ENCODE peak calls at places on chromosomes 1 and 21, in seven cellular contexts. One of them, this sample, is unnamed.

GRCh38 chr1:109499661-109500536 is 6.0 kb downstream of the CYB561D1 start:
- DNase-seq in T-cell: peak; percentile 38
- DNase-seq in mesothelial cell of epicardium: no peak
- DNase-seq in stimulated activated CD4-positive, alpha-beta T cell treated with anti-CD3 and anti-CD28 coated beads, TNF-alpha, amount 100 ng/mL, for 48 hours: peak; percentile 44
- DNase-seq in fibroblast of lung: peak; percentile 79
- DNase-seq in RWPE2: no peak
- DNase-seq in EH: peak; percentile 88
- DNase-seq in this sample: peak; percentile 67

GRCh38 chr1:4974981-4975685 is 320.7 kb downstream of the AJAP1 start:
- DNase-seq in fibroblast of lung: no peak
- DNase-seq in T-cell: no peak
- DNase-seq in RWPE2: no peak
- DNase-seq in EH: no peak
- DNase-seq in mesothelial cell of epicardium: no peak
- DNase-seq in stimulated activated CD4-positive, alpha-beta T cell treated with anti-CD3 and anti-CD28 coated beads, TNF-alpha, amount 100 ng/mL, for 48 hours: no peak
- DNase-seq in this sample: no peak

GRCh38 chr1:243251544-243251943 is 3.5 kb downstream of the CEP170 start:
- DNase-seq in EH: peak; percentile 30
- DNase-seq in T-cell: no peak
- DNase-seq in stimulated activated CD4-positive, alpha-beta T cell treated with anti-CD3 and anti-CD28 coated beads, TNF-alpha, amount 100 ng/mL, for 48 hours: no peak
- DNase-seq in fibroblast of lung: peak; percentile 59
- DNase-seq in mesothelial cell of epicardium: no peak
- DNase-seq in RWPE2: no peak
- DNase-seq in this sample: no peak

GRCh38 chr1:2466834-2467554 is 9.1 kb upstream of the PLCH2 start:
- DNase-seq in T-cell: no peak
- DNase-seq in EH: no peak
- DNase-seq in fibroblast of lung: no peak
- DNase-seq in RWPE2: no peak
- DNase-seq in mesothelial cell of epicardium: no peak
- DNase-seq in stimulated activated CD4-positive, alpha-beta T cell treated with anti-CD3 and anti-CD28 coated beads, TNF-alpha, amount 100 ng/mL, for 48 hours: no peak
- DNase-seq in this sample: peak; percentile 59

GRCh38 chr1:7470904-7471638 is 300.0 kb upstream of the VAMP3 start:
- DNase-seq in T-cell: no peak
- DNase-seq in fibroblast of lung: peak; percentile 98
- DNase-seq in EH: peak; percentile 100
- DNase-seq in RWPE2: peak; percentile 96
- DNase-seq in mesothelial cell of epicardium: no peak
- DNase-seq in stimulated activated CD4-positive, alpha-beta T cell treated with anti-CD3 and anti-CD28 coated beads, TNF-alpha, amount 100 ng/mL, for 48 hours: no peak
- DNase-seq in this sample: no peak

GRCh38 chr1:53401815-53402745 is 57.1 kb upstream of the DMRTB1 start:
- DNase-seq in RWPE2: no peak
- DNase-seq in fibroblast of lung: no peak
- DNase-seq in stimulated activated CD4-positive, alpha-beta T cell treated with anti-CD3 and anti-CD28 coated beads, TNF-alpha, amount 100 ng/mL, for 48 hours: no peak
- DNase-seq in EH: no peak
- DNase-seq in mesothelial cell of epicardium: no peak
- DNase-seq in T-cell: no peak
- DNase-seq in this sample: no peak

GRCh38 chr1:200526709-200527612 is 93.6 kb downstream of the KIF14 start:
- DNase-seq in EH: peak; percentile 22
- DNase-seq in stimulated activated CD4-positive, alpha-beta T cell treated with anti-CD3 and anti-CD28 coated beads, TNF-alpha, amount 100 ng/mL, for 48 hours: no peak
- DNase-seq in T-cell: no peak
- DNase-seq in fibroblast of lung: peak; percentile 50
- DNase-seq in RWPE2: no peak
- DNase-seq in mesothelial cell of epicardium: no peak
- DNase-seq in this sample: no peak

GRCh38 chr1:110229348-110230001 is 19.4 kb downstream of the KCNC4 start:
- DNase-seq in stimulated activated CD4-positive, alpha-beta T cell treated with anti-CD3 and anti-CD28 coated beads, TNF-alpha, amount 100 ng/mL, for 48 hours: no peak
- DNase-seq in RWPE2: peak; percentile 79
- DNase-seq in T-cell: no peak
- DNase-seq in mesothelial cell of epicardium: no peak
- DNase-seq in fibroblast of lung: peak; percentile 33
- DNase-seq in EH: peak; percentile 76
- DNase-seq in this sample: no peak

GRCh38 chr1:208150810-208151458 is 93.2 kb downstream of the PLXNA2 start:
- DNase-seq in fibroblast of lung: no peak
- DNase-seq in RWPE2: no peak
- DNase-seq in mesothelial cell of epicardium: no peak
- DNase-seq in T-cell: no peak
- DNase-seq in stimulated activated CD4-positive, alpha-beta T cell treated with anti-CD3 and anti-CD28 coated beads, TNF-alpha, amount 100 ng/mL, for 48 hours: no peak
- DNase-seq in EH: no peak
- DNase-seq in this sample: no peak

GRCh38 chr21:46079357-46080170 is 18.3 kb upstream of the COL6A2 start:
- DNase-seq in EH: peak; percentile 98
- DNase-seq in stimulated activated CD4-positive, alpha-beta T cell treated with anti-CD3 and anti-CD28 coated beads, TNF-alpha, amount 100 ng/mL, for 48 hours: no peak
- DNase-seq in mesothelial cell of epicardium: no peak
- DNase-seq in T-cell: no peak
- DNase-seq in fibroblast of lung: peak; percentile 87
- DNase-seq in RWPE2: no peak
- DNase-seq in this sample: no peak

GRCh38 chr1:173255214-173255813 is 48.2 kb upstream of the TNFSF4 start:
- DNase-seq in EH: peak; percentile 64
- DNase-seq in stimulated activated CD4-positive, alpha-beta T cell treated with anti-CD3 and anti-CD28 coated beads, TNF-alpha, amount 100 ng/mL, for 48 hours: peak; percentile 8
- DNase-seq in mesothelial cell of epicardium: no peak
- DNase-seq in RWPE2: no peak
- DNase-seq in fibroblast of lung: peak; percentile 39
- DNase-seq in T-cell: no peak
- DNase-seq in this sample: no peak

GRCh38 chr1:63732666-63733065 is 41.2 kb upstream of the ROR1 start:
- DNase-seq in stimulated activated CD4-positive, alpha-beta T cell treated with anti-CD3 and anti-CD28 coated beads, TNF-alpha, amount 100 ng/mL, for 48 hours: no peak
- DNase-seq in mesothelial cell of epicardium: no peak
- DNase-seq in RWPE2: no peak
- DNase-seq in T-cell: no peak
- DNase-seq in fibroblast of lung: peak; percentile 31
- DNase-seq in EH: no peak
- DNase-seq in this sample: no peak

GRCh38 chr1:154994269-154994977 is 1.0 kb downstream of the LENEP start:
- DNase-seq in RWPE2: no peak
- DNase-seq in EH: no peak
- DNase-seq in T-cell: no peak
- DNase-seq in fibroblast of lung: peak; percentile 10
- DNase-seq in stimulated activated CD4-positive, alpha-beta T cell treated with anti-CD3 and anti-CD28 coated beads, TNF-alpha, amount 100 ng/mL, for 48 hours: no peak
- DNase-seq in mesothelial cell of epicardium: no peak
- DNase-seq in this sample: no peak

GRCh38 chr1:21939650-21940374 is 2.7 kb upstream of the HSPG2 start:
- DNase-seq in mesothelial cell of epicardium: peak; percentile 69
- DNase-seq in fibroblast of lung: peak; percentile 99
- DNase-seq in EH: peak; percentile 98
- DNase-seq in stimulated activated CD4-positive, alpha-beta T cell treated with anti-CD3 and anti-CD28 coated beads, TNF-alpha, amount 100 ng/mL, for 48 hours: no peak
- DNase-seq in RWPE2: no peak
- DNase-seq in T-cell: no peak
- DNase-seq in this sample: no peak

GRCh38 chr21:29187939-29188338 is 57.5 kb downstream of the MAP3K7CL start:
- DNase-seq in RWPE2: peak; percentile 66
- DNase-seq in fibroblast of lung: peak; percentile 96
- DNase-seq in mesothelial cell of epicardium: no peak
- DNase-seq in EH: peak; percentile 92
- DNase-seq in stimulated activated CD4-positive, alpha-beta T cell treated with anti-CD3 and anti-CD28 coated beads, TNF-alpha, amount 100 ng/mL, for 48 hours: no peak
- DNase-seq in T-cell: no peak
- DNase-seq in this sample: no peak

GRCh38 chr1:96865731-96866684 is 144.4 kb downstream of the PTBP2 start:
- DNase-seq in mesothelial cell of epicardium: no peak
- DNase-seq in EH: peak; percentile 93
- DNase-seq in stimulated activated CD4-positive, alpha-beta T cell treated with anti-CD3 and anti-CD28 coated beads, TNF-alpha, amount 100 ng/mL, for 48 hours: no peak
- DNase-seq in T-cell: no peak
- DNase-seq in RWPE2: no peak
- DNase-seq in fibroblast of lung: peak; percentile 95
- DNase-seq in this sample: no peak

GRCh38 chr1:33382651-33383415 is 48.1 kb downstream of the PHC2 start:
- DNase-seq in stimulated activated CD4-positive, alpha-beta T cell treated with anti-CD3 and anti-CD28 coated beads, TNF-alpha, amount 100 ng/mL, for 48 hours: no peak
- DNase-seq in T-cell: no peak
- DNase-seq in mesothelial cell of epicardium: no peak
- DNase-seq in EH: peak; percentile 67
- DNase-seq in fibroblast of lung: peak; percentile 37
- DNase-seq in RWPE2: no peak
- DNase-seq in this sample: no peak

GRCh38 chr1:112888630-112889029 is 67.4 kb downstream of the SLC16A1 start:
- DNase-seq in RWPE2: no peak
- DNase-seq in stimulated activated CD4-positive, alpha-beta T cell treated with anti-CD3 and anti-CD28 coated beads, TNF-alpha, amount 100 ng/mL, for 48 hours: no peak
- DNase-seq in fibroblast of lung: no peak
- DNase-seq in EH: no peak
- DNase-seq in mesothelial cell of epicardium: no peak
- DNase-seq in T-cell: no peak
- DNase-seq in this sample: no peak

GRCh38 chr1:48055854-48056253 is 58.7 kb upstream of the TRABD2B start:
- DNase-seq in EH: no peak
- DNase-seq in fibroblast of lung: no peak
- DNase-seq in RWPE2: no peak
- DNase-seq in mesothelial cell of epicardium: no peak
- DNase-seq in stimulated activated CD4-positive, alpha-beta T cell treated with anti-CD3 and anti-CD28 coated beads, TNF-alpha, amount 100 ng/mL, for 48 hours: no peak
- DNase-seq in T-cell: no peak
- DNase-seq in this sample: no peak

GRCh38 chr1:230836801-230837200 is 31.5 kb downstream of the C1orf198 start:
- DNase-seq in EH: no peak
- DNase-seq in T-cell: no peak
- DNase-seq in RWPE2: no peak
- DNase-seq in stimulated activated CD4-positive, alpha-beta T cell treated with anti-CD3 and anti-CD28 coated beads, TNF-alpha, amount 100 ng/mL, for 48 hours: no peak
- DNase-seq in mesothelial cell of epicardium: no peak
- DNase-seq in fibroblast of lung: no peak
- DNase-seq in this sample: no peak

GRCh38 chr21:27339902-27340301 is 373.0 kb upstream of the ADAMTS5 start:
- DNase-seq in mesothelial cell of epicardium: no peak
- DNase-seq in EH: no peak
- DNase-seq in RWPE2: no peak
- DNase-seq in stimulated activated CD4-positive, alpha-beta T cell treated with anti-CD3 and anti-CD28 coated beads, TNF-alpha, amount 100 ng/mL, for 48 hours: no peak
- DNase-seq in fibroblast of lung: no peak
- DNase-seq in T-cell: no peak
- DNase-seq in this sample: no peak

GRCh38 chr1:6270432-6270831 is 9.5 kb upstream of the GPR153 start:
- DNase-seq in RWPE2: no peak
- DNase-seq in mesothelial cell of epicardium: no peak
- DNase-seq in fibroblast of lung: no peak
- DNase-seq in EH: no peak
- DNase-seq in T-cell: no peak
- DNase-seq in stimulated activated CD4-positive, alpha-beta T cell treated with anti-CD3 and anti-CD28 coated beads, TNF-alpha, amount 100 ng/mL, for 48 hours: no peak
- DNase-seq in this sample: no peak

GRCh38 chr1:40029608-40030007 is 10.9 kb upstream of the CAP1 start:
- DNase-seq in RWPE2: no peak
- DNase-seq in fibroblast of lung: no peak
- DNase-seq in mesothelial cell of epicardium: no peak
- DNase-seq in T-cell: no peak
- DNase-seq in stimulated activated CD4-positive, alpha-beta T cell treated with anti-CD3 and anti-CD28 coated beads, TNF-alpha, amount 100 ng/mL, for 48 hours: no peak
- DNase-seq in EH: no peak
- DNase-seq in this sample: no peak

GRCh38 chr1:6466023-6466422 is at the start of gene TNFRSF25:
- DNase-seq in T-cell: peak; percentile 39
- DNase-seq in fibroblast of lung: no peak
- DNase-seq in mesothelial cell of epicardium: no peak
- DNase-seq in RWPE2: no peak
- DNase-seq in EH: no peak
- DNase-seq in stimulated activated CD4-positive, alpha-beta T cell treated with anti-CD3 and anti-CD28 coated beads, TNF-alpha, amount 100 ng/mL, for 48 hours: no peak
- DNase-seq in this sample: peak; percentile 79

GRCh38 chr21:17785403-17785788 is 33.8 kb downstream of the C21orf91 start:
- DNase-seq in RWPE2: no peak
- DNase-seq in EH: no peak
- DNase-seq in T-cell: no peak
- DNase-seq in stimulated activated CD4-positive, alpha-beta T cell treated with anti-CD3 and anti-CD28 coated beads, TNF-alpha, amount 100 ng/mL, for 48 hours: no peak
- DNase-seq in fibroblast of lung: no peak
- DNase-seq in mesothelial cell of epicardium: no peak
- DNase-seq in this sample: no peak

GRCh38 chr1:201119206-201119814 is 7.1 kb upstream of the CACNA1S start:
- DNase-seq in mesothelial cell of epicardium: no peak
- DNase-seq in stimulated activated CD4-positive, alpha-beta T cell treated with anti-CD3 and anti-CD28 coated beads, TNF-alpha, amount 100 ng/mL, for 48 hours: peak; percentile 57
- DNase-seq in T-cell: peak; percentile 32
- DNase-seq in fibroblast of lung: peak; percentile 19
- DNase-seq in RWPE2: no peak
- DNase-seq in EH: peak; percentile 48
- DNase-seq in this sample: peak; percentile 59

GRCh38 chr1:185073725-185074124 is 28.4 kb downstream of the RNF2 start:
- DNase-seq in stimulated activated CD4-positive, alpha-beta T cell treated with anti-CD3 and anti-CD28 coated beads, TNF-alpha, amount 100 ng/mL, for 48 hours: no peak
- DNase-seq in EH: no peak
- DNase-seq in RWPE2: no peak
- DNase-seq in fibroblast of lung: peak; percentile 78
- DNase-seq in mesothelial cell of epicardium: no peak
- DNase-seq in T-cell: no peak
- DNase-seq in this sample: no peak

GRCh38 chr1:236269439-236269838 is 12.3 kb downstream of the ERO1B start:
- DNase-seq in EH: no peak
- DNase-seq in stimulated activated CD4-positive, alpha-beta T cell treated with anti-CD3 and anti-CD28 coated beads, TNF-alpha, amount 100 ng/mL, for 48 hours: no peak
- DNase-seq in mesothelial cell of epicardium: no peak
- DNase-seq in fibroblast of lung: no peak
- DNase-seq in RWPE2: no peak
- DNase-seq in T-cell: no peak
- DNase-seq in this sample: no peak

GRCh38 chr1:29963946-29964345 is 727.6 kb downstream of the PTPRU start:
- DNase-seq in mesothelial cell of epicardium: no peak
- DNase-seq in RWPE2: no peak
- DNase-seq in T-cell: no peak
- DNase-seq in EH: no peak
- DNase-seq in stimulated activated CD4-positive, alpha-beta T cell treated with anti-CD3 and anti-CD28 coated beads, TNF-alpha, amount 100 ng/mL, for 48 hours: no peak
- DNase-seq in fibroblast of lung: no peak
- DNase-seq in this sample: no peak

This sample was measured in activated naive CD8-positive, alpha-beta T cell treated with anti-CD3 and anti-CD28 coated beads, Interleukin-2, amount 10 ng/mL, durations not matched to agents 7 days and 5 days.